ENCODE peak calls at places on chromosomes 12 and 14, in nine cellular contexts. A is HCT116; S is IMR-90; I is adrenal gland; R is body of pancreas; C is tibial nerve; J is upper lobe of right lung; V is gastrocnemius medialis; T is CD8-positive, alpha-beta T cell. E is an unnamed sample. For H3K4me1, the result is how much of the 10 kb centered on the place peaks cover.

GRCh38 chr14:94922595-94923239 is 152.8 kb upstream of the GSC start:
- DNase-seq in A (no peak), R (no peak), V (no peak), J (no peak), S (no peak), I (no peak), C (no peak), T (no peak), E (no peak)

GRCh38 chr12:57433370-57433769 is 1.2 kb upstream of the INHBC start:
- DNase-seq in R (no peak), C (no peak), V (no peak), I (no peak), T (no peak), S (no peak), J (no peak), A (no peak), E (no peak)

GRCh38 chr12:57813971-57814771 is 4.4 kb downstream of the AVIL start:
- DNase-seq in S (no peak), R (no peak), I (no peak), C (no peak), T (no peak), A (no peak), V (no peak), J (peak), E (no peak)

GRCh38 chr12:25497021-25497420 is 56.1 kb downstream of the LMNTD1 start:
- DNase-seq in C (no peak), V (no peak), S (no peak), T (no peak), J (no peak), R (no peak), I (peak), A (no peak), E (no peak)

GRCh38 chr14:67186789-67187188 is 2.5 kb upstream of the GARIN2 start:
- DNase-seq in C (no peak), R (no peak), S (peak), I (no peak), J (no peak), V (no peak), T (no peak), A (peak), E (no peak)

GRCh38 chr12:62331306-62331705 is 71.1 kb downstream of the USP15 start:
- DNase-seq in T (no peak), V (no peak), A (no peak), S (no peak), C (no peak), I (no peak), J (no peak), R (no peak), E (no peak)

GRCh38 chr12:52601671-52602070 is 408 bp upstream of the KRT72 start:
- DNase-seq in A (no peak), R (no peak), J (peak), T (no peak), V (no peak), S (no peak), C (no peak), I (no peak), E (no peak)

GRCh38 chr14:72883963-72884362 is 9.9 kb downstream of the DPF3 start:
- DNase-seq in R (no peak), A (no peak), I (no peak), T (no peak), J (no peak), V (no peak), C (no peak), S (peak), E (no peak)

GRCh38 chr12:93956551-93956950 is 191.8 kb upstream of the PLXNC1 start:
- DNase-seq in R (no peak), A (no peak), J (no peak), S (no peak), V (no peak), T (no peak), C (no peak), I (no peak), E (no peak)

GRCh38 chr12:54421175-54421872 is 2.3 kb upstream of the ITGA5 start:
- DNase-seq in R (no peak), I (peak), V (peak), S (peak), T (no peak), C (peak), J (no peak), A (no peak), E (no peak)

GRCh38 chr14:79708991-79709390 is 502.3 kb downstream of the DIO2 start:
- DNase-seq in J (no peak), V (no peak), T (no peak), S (peak), A (no peak), I (no peak), R (no peak), C (no peak), E (no peak)

GRCh38 chr14:33676135-33676566 is 274.7 kb downstream of the EGLN3 start:
- DNase-seq in V (peak), J (no peak), C (no peak), S (no peak), R (peak), A (peak), I (peak), T (no peak), E (peak)

GRCh38 chr14:105267820-105268548 is 19.7 kb downstream of the BTBD6 start:
- DNase-seq in A (no peak), S (no peak), T (no peak), C (no peak), J (no peak), R (no peak), V (no peak), I (no peak), E (no peak)

GRCh38 chr12:49730050-49730449 is 11.3 kb upstream of the TMBIM6 start:
- DNase-seq in C (no peak), A (no peak), I (no peak), S (no peak), J (no peak), R (no peak), V (no peak), T (no peak), E (no peak)

GRCh38 chr12:2805146-2805525 is 7.3 kb upstream of the ITFG2 start:
- DNase-seq in T (no peak), C (no peak), V (no peak), J (no peak), S (peak), I (no peak), R (no peak), A (no peak), E (no peak)

DNA sequence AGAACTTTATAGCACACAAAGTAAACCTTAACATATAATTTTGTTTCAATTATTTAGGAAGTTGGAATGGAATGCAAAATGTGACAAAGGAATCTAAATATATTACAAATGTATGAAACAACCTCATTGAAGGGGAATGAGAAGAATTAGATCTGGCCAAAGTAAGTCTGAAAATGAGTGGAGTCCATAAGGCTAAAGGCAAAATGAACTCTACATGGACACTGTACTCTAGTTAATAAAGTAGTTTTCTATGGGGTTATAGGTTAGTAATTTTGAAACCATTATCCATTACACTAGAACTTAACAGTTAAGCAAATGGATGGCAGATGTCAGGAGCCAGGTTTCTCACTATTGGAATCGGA is 222.1 kb downstream of the NUAK1 start:
- DNase-seq in A (no peak), I (no peak), J (no peak), T (no peak), V (no peak), R (no peak), C (no peak), S (peak), E (no peak)
- H3K4me1 ChIP-seq in A (under half), I (under half), J (under half), T (under half), V (under half), R (under half), C (under half), S (under half), E (under half)

GRCh38 chr12:46438719-46439319 is 66.2 kb upstream of the SLC38A2 start:
- DNase-seq in S (no peak), A (no peak), I (no peak), V (no peak), R (no peak), C (no peak), J (no peak), T (no peak), E (no peak)
- H3K4me1 ChIP-seq in S (under half), A (half or more), I (under half), V (under half), R (under half), C (under half), J (under half), T (under half), E (under half)

GRCh38 chr14:99576304-99576703 is 27.7 kb downstream of the CCDC85C start:
- DNase-seq in I (no peak), V (no peak), C (no peak), R (no peak), S (no peak), A (no peak), T (no peak), J (no peak), E (no peak)
- H3K4me1 ChIP-seq in I (half or more), V (half or more), C (half or more), R (half or more), S (half or more), A (half or more), T (under half), J (half or more), E (half or more)

GRCh38 chr14:71752111-71752738 is 180.0 kb upstream of the RGS6 start:
- DNase-seq in R (no peak), A (no peak), C (no peak), T (no peak), J (no peak), I (no peak), S (no peak), V (no peak), E (no peak)
- H3K4me1 ChIP-seq in R (under half), A (under half), C (under half), T (under half), J (under half), I (under half), S (under half), V (under half), E (under half)

GRCh38 chr12:104707179-104707578 is 250.4 kb downstream of the CHST11 start:
- DNase-seq in I (no peak), A (no peak), V (no peak), R (no peak), S (peak), T (no peak), C (no peak), J (no peak), E (no peak)

GRCh38 chr12:104709692-104710435 is 248.2 kb downstream of the SLC41A2 start:
- DNase-seq in T (no peak), I (no peak), A (no peak), J (no peak), C (no peak), S (no peak), R (no peak), V (no peak), E (no peak)

GRCh38 chr12:104710940-104711725 is 247.0 kb downstream of the SLC41A2 start:
- DNase-seq in R (no peak), V (no peak), I (no peak), A (no peak), C (no peak), J (no peak), S (peak), T (no peak), E (no peak)

GRCh38 chr12:104707794-104708558 is 250.1 kb downstream of the SLC41A2 start:
- DNase-seq in I (no peak), T (no peak), S (no peak), V (no peak), R (no peak), J (no peak), C (no peak), A (no peak), E (no peak)

DNA sequence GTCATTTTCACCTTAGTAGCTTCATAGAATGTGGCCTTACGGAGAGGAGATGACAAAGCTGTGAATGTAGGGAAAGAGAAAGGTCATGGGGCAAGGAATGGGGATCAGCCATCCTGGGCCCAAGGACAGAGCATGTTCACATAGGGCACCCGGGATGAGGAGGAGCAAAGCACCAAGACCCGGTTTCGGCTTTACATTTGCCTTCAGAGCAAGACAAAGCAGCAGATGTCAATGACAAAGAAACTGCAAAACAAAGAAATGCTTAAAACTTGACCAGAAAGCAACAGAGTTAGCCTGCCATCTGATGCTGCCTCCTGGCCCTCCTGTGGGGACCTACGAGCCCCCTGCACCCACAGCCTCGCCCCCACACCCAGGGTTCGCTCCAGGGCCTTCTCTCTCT is 249.2 kb downstream of the SLC41A2 start:
- DNase-seq in J (no peak), T (no peak), A (no peak), V (no peak), I (no peak), C (no peak), S (no peak), R (no peak), E (no peak)
- H3K4me1 ChIP-seq in J (under half), T (under half), A (under half), V (under half), I (under half), C (under half), S (under half), R (under half), E (under half)

GRCh38 chr14:34713681-34714319 is 593 bp downstream of the CFL2 start:
- DNase-seq in T (no peak), C (no peak), J (peak), A (no peak), I (peak), S (peak), V (peak), R (peak), E (peak)

GRCh38 chr14:34714320-34715107 is at the start of gene CFL2:
- DNase-seq in V (peak), T (peak), I (peak), J (peak), R (peak), C (peak), S (peak), A (peak), E (peak)

GRCh38 chr14:34711808-34712712 is 2.3 kb downstream of the CFL2 start:
- DNase-seq in T (no peak), S (no peak), I (no peak), V (no peak), A (no peak), J (no peak), R (no peak), C (no peak), E (no peak)

GRCh38 chr14:34711169-34711568 is 3.2 kb downstream of the CFL2 start:
- DNase-seq in R (no peak), J (no peak), C (no peak), A (no peak), T (no peak), S (peak), I (peak), V (peak), E (no peak)

GRCh38 chr14:34713122-34713680 is 1.2 kb downstream of the CFL2 start:
- DNase-seq in S (no peak), J (no peak), R (no peak), T (no peak), C (no peak), V (no peak), A (no peak), I (no peak), E (no peak)
- H3K4me1 ChIP-seq in S (under half), J (under half), R (under half), T (under half), C (half or more), V (under half), A (under half), I (under half), E (under half)

DNA sequence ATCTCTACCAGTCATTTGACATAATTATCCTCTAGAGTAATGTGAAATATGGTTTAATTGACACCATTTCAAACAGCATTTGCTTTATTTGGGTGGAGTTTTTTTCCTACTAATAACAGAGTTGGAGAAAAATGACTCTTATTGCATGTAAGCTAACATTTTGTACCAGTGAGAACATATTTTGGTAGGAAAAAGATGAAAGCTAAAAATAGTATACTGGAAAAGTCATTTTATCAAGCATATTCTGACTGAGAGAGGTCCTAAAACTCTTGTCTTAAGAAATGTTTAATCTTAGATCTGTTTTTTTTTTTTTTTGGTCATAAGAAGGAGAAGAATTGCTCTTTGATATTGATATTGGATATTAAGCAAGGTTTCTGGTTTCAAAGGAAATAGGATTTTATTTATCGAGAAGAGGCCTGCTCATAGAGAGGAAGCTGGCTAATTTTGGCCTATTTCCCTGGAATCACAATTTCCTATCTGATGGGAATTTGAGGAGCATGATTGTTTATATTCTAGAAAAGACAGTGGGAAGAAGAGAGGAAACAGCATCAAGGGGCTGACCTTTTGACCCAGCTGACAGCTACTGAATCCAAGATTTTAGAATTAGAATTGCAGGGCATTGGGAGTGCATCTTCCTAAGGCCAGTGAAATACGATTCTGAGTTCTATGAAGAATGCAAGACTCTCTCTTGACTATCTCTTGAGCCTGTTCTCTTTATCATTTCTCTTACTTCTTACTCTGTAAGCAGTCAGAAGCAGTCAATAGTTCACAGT is 19.4 kb downstream of the OTOGL start:
- DNase-seq in T (no peak), C (no peak), I (peak), S (no peak), A (no peak), J (no peak), R (no peak), V (no peak), E (no peak)
- H3K4me1 ChIP-seq in T (under half), C (under half), I (under half), S (under half), A (under half), J (under half), R (under half), V (under half), E (under half)

GRCh38 chr12:12836571-12836970 is 23.4 kb downstream of the DDX47 start:
- DNase-seq in I (no peak), R (no peak), V (no peak), A (no peak), C (no peak), J (no peak), T (no peak), S (no peak), E (no peak)

GRCh38 chr12:12839003-12839395 is 25.9 kb downstream of the DDX47 start:
- DNase-seq in I (no peak), J (no peak), C (no peak), R (no peak), V (no peak), A (no peak), T (no peak), S (no peak), E (no peak)

GRCh38 chr12:12835378-12836145 is 22.4 kb downstream of the DDX47 start:
- DNase-seq in T (no peak), A (peak), V (no peak), R (no peak), I (no peak), C (no peak), S (peak), J (no peak), E (no peak)

GRCh38 chr12:12839886-12840285 is 26.7 kb downstream of the DDX47 start:
- DNase-seq in A (peak), V (no peak), C (no peak), S (peak), R (no peak), I (peak), T (no peak), J (peak), E (no peak)

DNA sequence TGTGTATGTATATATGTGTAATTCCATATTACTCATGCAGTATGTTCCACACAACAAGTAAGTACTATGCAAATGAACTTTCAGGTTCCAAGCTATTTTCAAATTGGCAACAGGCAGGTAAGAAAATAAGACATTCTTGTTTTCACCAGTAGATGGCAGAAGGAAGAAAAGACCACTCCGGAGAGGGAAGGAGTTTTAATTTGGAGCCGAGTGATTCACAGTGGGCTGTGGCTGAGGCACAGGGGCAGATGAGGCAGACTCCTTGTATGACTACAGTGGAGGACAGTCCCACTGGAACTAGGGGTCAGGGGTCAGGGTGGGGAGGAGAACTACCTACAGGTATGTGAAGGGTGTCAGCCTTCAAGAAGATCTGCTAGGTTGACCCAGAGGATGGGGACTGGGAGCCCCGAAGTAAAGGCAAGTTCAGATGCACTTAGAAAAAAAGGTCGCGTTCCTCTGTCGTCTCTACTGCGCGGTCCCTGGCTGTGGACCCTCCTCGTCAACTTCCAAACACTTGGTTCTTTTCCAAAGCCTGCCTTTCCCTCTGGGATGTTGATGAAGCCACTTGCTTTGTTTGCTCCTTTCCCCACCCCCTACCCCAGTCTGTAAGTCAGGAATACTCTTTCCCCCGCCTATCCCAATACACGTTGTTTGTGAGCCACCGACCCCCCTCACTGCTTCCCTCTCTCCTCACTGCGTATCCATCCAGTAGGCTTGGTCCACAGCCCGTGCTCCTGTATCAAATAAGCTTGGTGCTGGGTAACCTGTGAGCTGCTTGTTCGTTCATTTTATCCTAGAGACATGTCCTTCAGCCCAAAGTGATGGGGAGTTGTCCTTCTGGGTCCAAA is 24.1 kb downstream of the DDX47 start:
- DNase-seq in J (no peak), I (peak), C (no peak), R (peak), T (no peak), S (peak), A (peak), V (no peak), E (no peak)
- H3K4me1 ChIP-seq in J (under half), I (under half), C (under half), R (under half), T (under half), S (under half), A (half or more), V (under half), E (under half)

DNA sequence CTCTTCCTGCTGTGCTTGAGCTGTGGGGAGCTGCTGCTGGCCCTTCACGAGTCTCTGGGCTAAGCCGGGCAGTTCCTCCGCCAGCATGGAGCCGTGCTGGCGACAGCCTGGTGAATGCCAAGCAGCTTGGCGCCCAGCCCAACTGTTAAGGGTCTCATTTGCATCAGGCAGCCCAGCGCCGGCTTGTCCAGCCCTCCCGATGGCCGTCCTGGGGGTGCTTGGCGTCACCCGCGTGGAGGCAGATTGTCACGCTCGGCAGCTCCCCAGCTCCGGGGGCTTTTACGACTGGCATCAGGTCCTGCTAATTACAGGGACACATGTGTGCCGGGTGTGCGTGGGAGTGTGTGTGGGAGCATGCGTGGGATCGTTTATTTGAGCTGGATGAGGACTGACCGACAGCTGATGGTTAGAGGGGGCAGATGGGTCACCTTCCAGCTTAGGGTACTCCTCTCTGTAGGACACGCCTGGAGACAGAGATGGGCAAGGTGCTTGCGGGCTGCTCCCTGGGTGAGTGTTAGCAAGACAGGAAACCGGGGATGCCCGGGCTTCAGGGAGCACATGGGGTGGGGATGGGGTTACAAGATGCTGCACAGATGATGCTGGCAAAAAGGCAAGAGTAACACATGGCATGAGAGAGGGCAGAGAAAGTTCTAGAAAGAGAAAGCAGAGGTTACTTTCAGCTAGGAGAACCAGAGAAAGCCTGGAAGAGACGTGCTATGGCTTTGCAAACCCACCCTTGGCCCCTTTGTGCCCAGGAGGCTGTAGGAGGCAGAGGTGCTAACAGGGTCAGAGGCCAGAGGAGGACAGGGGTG is 64.1 kb downstream of the KIF26A start:
- DNase-seq in S (no peak), C (no peak), V (no peak), J (peak), T (no peak), R (peak), I (no peak), A (no peak), E (peak)
- H3K4me1 ChIP-seq in S (under half), C (under half), V (under half), J (under half), T (under half), R (under half), I (under half), A (under half), E (under half)